ENCODE peak calls at places on chromosome 12, in six cellular contexts. One of them, this sample, is unnamed.

GRCh38 chr12:110689002-110689600 is at the start of gene HVCN1:
- DNase-seq in testis: peak
- DNase-seq in astrocyte of the cerebellum: no peak
- DNase-seq in CD8-positive, alpha-beta T cell: peak
- DNase-seq in upper lobe of right lung: peak
- DNase-seq in foreskin fibroblast: peak
- DNase-seq in this sample: no peak

GRCh38 chr12:122823429-122823828 is 11.8 kb upstream of the HIP1R start:
- DNase-seq in testis: no peak
- DNase-seq in astrocyte of the cerebellum: no peak
- DNase-seq in CD8-positive, alpha-beta T cell: no peak
- DNase-seq in upper lobe of right lung: no peak
- DNase-seq in foreskin fibroblast: no peak
- DNase-seq in this sample: no peak

GRCh38 chr12:23209793-23210192 is 584.8 kb downstream of the ETNK1 start:
- DNase-seq in testis: no peak
- DNase-seq in astrocyte of the cerebellum: no peak
- DNase-seq in CD8-positive, alpha-beta T cell: no peak
- DNase-seq in upper lobe of right lung: no peak
- DNase-seq in foreskin fibroblast: no peak
- DNase-seq in this sample: no peak

GRCh38 chr12:126342866-126343265 is 1277.6 kb downstream of the AACS start:
- DNase-seq in testis: no peak
- DNase-seq in astrocyte of the cerebellum: no peak
- DNase-seq in CD8-positive, alpha-beta T cell: no peak
- DNase-seq in upper lobe of right lung: no peak
- DNase-seq in foreskin fibroblast: no peak
- DNase-seq in this sample: no peak

GRCh38 chr12:87127272-87127671 is 871.1 kb upstream of the MGAT4C start:
- DNase-seq in testis: no peak
- DNase-seq in astrocyte of the cerebellum: no peak
- DNase-seq in CD8-positive, alpha-beta T cell: no peak
- DNase-seq in upper lobe of right lung: no peak
- DNase-seq in foreskin fibroblast: peak
- DNase-seq in this sample: no peak

GRCh38 chr12:19624401-19624930 is 185.2 kb downstream of the AEBP2 start:
- DNase-seq in testis: no peak
- DNase-seq in astrocyte of the cerebellum: peak
- DNase-seq in CD8-positive, alpha-beta T cell: no peak
- DNase-seq in upper lobe of right lung: no peak
- DNase-seq in foreskin fibroblast: no peak
- DNase-seq in this sample: no peak

GRCh38 chr12:2666411-2666810 is 128.4 kb upstream of the FKBP4 start:
- DNase-seq in testis: no peak
- DNase-seq in astrocyte of the cerebellum: no peak
- DNase-seq in CD8-positive, alpha-beta T cell: no peak
- DNase-seq in upper lobe of right lung: peak
- DNase-seq in foreskin fibroblast: no peak
- DNase-seq in this sample: no peak

GRCh38 chr12:124032265-124032886 is 59.4 kb downstream of the ZNF664 start:
- DNase-seq in testis: peak
- DNase-seq in astrocyte of the cerebellum: peak
- DNase-seq in CD8-positive, alpha-beta T cell: no peak
- DNase-seq in upper lobe of right lung: no peak
- DNase-seq in foreskin fibroblast: peak
- DNase-seq in this sample: no peak

GRCh38 chr12:126936181-126936851 is 1330.7 kb upstream of the TMEM132C start:
- DNase-seq in testis: peak
- DNase-seq in astrocyte of the cerebellum: no peak
- DNase-seq in CD8-positive, alpha-beta T cell: no peak
- DNase-seq in upper lobe of right lung: no peak
- DNase-seq in foreskin fibroblast: no peak
- DNase-seq in this sample: no peak

GRCh38 chr12:7045913-7046312 is 14.6 kb upstream of the C1S start:
- DNase-seq in testis: no peak
- DNase-seq in astrocyte of the cerebellum: no peak
- DNase-seq in CD8-positive, alpha-beta T cell: no peak
- DNase-seq in upper lobe of right lung: no peak
- DNase-seq in foreskin fibroblast: no peak
- DNase-seq in this sample: no peak

GRCh38 chr12:65500121-65500846 is 221.8 kb downstream of the MSRB3 start:
- DNase-seq in testis: no peak
- DNase-seq in astrocyte of the cerebellum: peak
- DNase-seq in CD8-positive, alpha-beta T cell: no peak
- DNase-seq in upper lobe of right lung: no peak
- DNase-seq in foreskin fibroblast: no peak
- DNase-seq in this sample: no peak

GRCh38 chr12:50747817-50748216 is 16.1 kb upstream of the ATF1 start:
- DNase-seq in testis: no peak
- DNase-seq in astrocyte of the cerebellum: no peak
- DNase-seq in CD8-positive, alpha-beta T cell: no peak
- DNase-seq in upper lobe of right lung: no peak
- DNase-seq in foreskin fibroblast: no peak
- DNase-seq in this sample: no peak

GRCh38 chr12:125263385-125263784 is 198.2 kb downstream of the AACS start:
- DNase-seq in testis: no peak
- DNase-seq in astrocyte of the cerebellum: no peak
- DNase-seq in CD8-positive, alpha-beta T cell: no peak
- DNase-seq in upper lobe of right lung: no peak
- DNase-seq in foreskin fibroblast: no peak
- DNase-seq in this sample: no peak

GRCh38 chr12:80709811-80710726 is 2.6 kb downstream of the MYF6 start:
- DNase-seq in testis: peak
- DNase-seq in astrocyte of the cerebellum: no peak
- DNase-seq in CD8-positive, alpha-beta T cell: no peak
- DNase-seq in upper lobe of right lung: no peak
- DNase-seq in foreskin fibroblast: no peak
- DNase-seq in this sample: no peak

GRCh38 chr12:113259499-113259953 is 38.3 kb downstream of the TPCN1 start:
- DNase-seq in testis: peak
- DNase-seq in astrocyte of the cerebellum: no peak
- DNase-seq in CD8-positive, alpha-beta T cell: no peak
- DNase-seq in upper lobe of right lung: no peak
- DNase-seq in foreskin fibroblast: peak
- DNase-seq in this sample: no peak

GRCh38 chr12:31471061-31471460 is 119.9 kb downstream of the DENND5B start:
- DNase-seq in testis: no peak
- DNase-seq in astrocyte of the cerebellum: no peak
- DNase-seq in CD8-positive, alpha-beta T cell: no peak
- DNase-seq in upper lobe of right lung: no peak
- DNase-seq in foreskin fibroblast: no peak
- DNase-seq in this sample: no peak

GRCh38 chr12:31465002-31465401 is 125.9 kb downstream of the DENND5B start:
- DNase-seq in testis: no peak
- DNase-seq in astrocyte of the cerebellum: no peak
- DNase-seq in CD8-positive, alpha-beta T cell: no peak
- DNase-seq in upper lobe of right lung: no peak
- DNase-seq in foreskin fibroblast: no peak
- DNase-seq in this sample: no peak

GRCh38 chr12:31470462-31470861 is 120.5 kb downstream of the DENND5B start:
- DNase-seq in testis: no peak
- DNase-seq in astrocyte of the cerebellum: no peak
- DNase-seq in CD8-positive, alpha-beta T cell: no peak
- DNase-seq in upper lobe of right lung: no peak
- DNase-seq in foreskin fibroblast: no peak
- DNase-seq in this sample: no peak

GRCh38 chr12:31471823-31472222 is 119.1 kb downstream of the DENND5B start:
- DNase-seq in testis: no peak
- DNase-seq in astrocyte of the cerebellum: no peak
- DNase-seq in CD8-positive, alpha-beta T cell: no peak
- DNase-seq in upper lobe of right lung: no peak
- DNase-seq in foreskin fibroblast: no peak
- DNase-seq in this sample: no peak

DNA sequence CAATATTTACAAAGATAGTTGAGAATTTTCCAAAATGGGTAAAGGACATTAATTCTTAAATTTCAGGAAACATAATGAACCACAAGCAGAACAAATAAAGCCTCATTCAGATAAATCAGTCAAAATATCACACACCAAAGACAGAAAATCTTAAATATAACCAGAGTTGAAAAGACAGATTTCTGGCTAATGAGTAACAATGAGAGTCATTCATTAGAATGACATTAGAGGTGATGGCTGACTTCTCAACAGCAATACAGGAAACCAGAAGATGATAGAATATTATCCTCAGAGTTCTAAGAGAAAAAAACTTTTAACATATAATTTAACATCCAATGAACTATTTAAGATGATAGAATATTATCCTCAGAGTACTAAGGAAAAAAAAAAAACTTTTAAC is 124.2 kb downstream of the DENND5B start:
- DNase-seq in testis: no peak
- DNase-seq in astrocyte of the cerebellum: no peak
- DNase-seq in CD8-positive, alpha-beta T cell: no peak
- DNase-seq in upper lobe of right lung: no peak
- DNase-seq in foreskin fibroblast: peak
- DNase-seq in this sample: no peak
- H3K4me3 ChIP-seq in testis: no peak
- H3K4me3 ChIP-seq in astrocyte of the cerebellum: no peak
- H3K4me3 ChIP-seq in CD8-positive, alpha-beta T cell: no peak
- H3K4me3 ChIP-seq in upper lobe of right lung: no peak
- H3K4me3 ChIP-seq in foreskin fibroblast: no peak
- H3K4me3 ChIP-seq in this sample: no peak

GRCh38 chr12:94110258-94110657 is 38.1 kb upstream of the PLXNC1 start:
- DNase-seq in testis: no peak
- DNase-seq in astrocyte of the cerebellum: no peak
- DNase-seq in CD8-positive, alpha-beta T cell: no peak
- DNase-seq in upper lobe of right lung: no peak
- DNase-seq in foreskin fibroblast: no peak
- DNase-seq in this sample: no peak
- TF ChIP-seq CTCF in testis: no peak
- TF ChIP-seq CTCF in astrocyte of the cerebellum: no peak
- TF ChIP-seq CTCF in CD8-positive, alpha-beta T cell: no peak
- TF ChIP-seq CTCF in upper lobe of right lung: no peak
- TF ChIP-seq CTCF in foreskin fibroblast: no peak
- TF ChIP-seq CTCF in this sample: no peak

GRCh38 chr12:62739266-62739831 is 195.6 kb downstream of the PPM1H start:
- DNase-seq in testis: no peak
- DNase-seq in astrocyte of the cerebellum: no peak
- DNase-seq in CD8-positive, alpha-beta T cell: no peak
- DNase-seq in upper lobe of right lung: no peak
- DNase-seq in foreskin fibroblast: no peak
- DNase-seq in this sample: no peak

GRCh38 chr12:62749586-62749985 is 185.4 kb downstream of the PPM1H start:
- DNase-seq in testis: no peak
- DNase-seq in astrocyte of the cerebellum: no peak
- DNase-seq in CD8-positive, alpha-beta T cell: no peak
- DNase-seq in upper lobe of right lung: no peak
- DNase-seq in foreskin fibroblast: no peak
- DNase-seq in this sample: no peak

GRCh38 chr12:62738611-62739010 is 196.3 kb downstream of the PPM1H start:
- DNase-seq in testis: no peak
- DNase-seq in astrocyte of the cerebellum: no peak
- DNase-seq in CD8-positive, alpha-beta T cell: no peak
- DNase-seq in upper lobe of right lung: no peak
- DNase-seq in foreskin fibroblast: no peak
- DNase-seq in this sample: no peak

GRCh38 chr12:62744551-62744950 is 190.4 kb downstream of the PPM1H start:
- DNase-seq in testis: no peak
- DNase-seq in astrocyte of the cerebellum: no peak
- DNase-seq in CD8-positive, alpha-beta T cell: no peak
- DNase-seq in upper lobe of right lung: no peak
- DNase-seq in foreskin fibroblast: peak
- DNase-seq in this sample: no peak
- H3K4me3 ChIP-seq in testis: no peak
- H3K4me3 ChIP-seq in astrocyte of the cerebellum: no peak
- H3K4me3 ChIP-seq in CD8-positive, alpha-beta T cell: no peak
- H3K4me3 ChIP-seq in upper lobe of right lung: no peak
- H3K4me3 ChIP-seq in foreskin fibroblast: no peak
- H3K4me3 ChIP-seq in this sample: no peak

DNA sequence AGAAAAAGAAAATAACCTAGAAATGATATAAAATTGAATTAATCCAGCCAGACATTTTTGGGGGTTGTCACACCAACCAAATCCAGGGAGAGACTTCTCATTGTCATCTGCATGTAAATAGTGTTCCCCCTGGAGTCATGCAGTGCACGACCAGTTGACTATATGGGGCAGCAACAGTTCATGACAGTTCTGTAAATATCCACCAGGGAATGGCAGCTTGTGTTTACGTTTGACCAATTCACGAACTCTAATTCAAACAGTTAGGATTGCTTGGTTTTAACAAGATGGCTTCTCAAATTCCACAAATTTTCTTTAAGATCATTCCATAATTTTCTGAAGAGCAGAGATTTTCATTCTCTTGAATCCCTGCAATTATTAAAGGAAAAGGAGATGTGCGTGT is 43.4 kb upstream of the DUSP6 start:
- DNase-seq in testis: no peak
- DNase-seq in astrocyte of the cerebellum: no peak
- DNase-seq in CD8-positive, alpha-beta T cell: no peak
- DNase-seq in upper lobe of right lung: no peak
- DNase-seq in foreskin fibroblast: no peak
- DNase-seq in this sample: no peak
- TF ChIP-seq CTCF in testis: no peak
- TF ChIP-seq CTCF in astrocyte of the cerebellum: no peak
- TF ChIP-seq CTCF in CD8-positive, alpha-beta T cell: no peak
- TF ChIP-seq CTCF in upper lobe of right lung: no peak
- TF ChIP-seq CTCF in foreskin fibroblast: no peak
- TF ChIP-seq CTCF in this sample: no peak

This sample was measured in epithelial cell of proximal tubule.